ENCODE peak calls at places on chromosomes 1 and 21, in seven cellular contexts. B is GM23338, M is SK-N-SH, Y is HCT116, K is H1, J is HepG2, U is K562. F is an unnamed sample. For H3K4me1 and H3K79me2, the result is how much of the 10 kb centered on the place peaks cover.

GRCh38 chr21:42746240-42746592 is 92.8 kb downstream of the PDE9A start:
- DNase-seq in J (no peak), Y (no peak), U (no peak), M (no peak), B (no peak), K (no peak), F (no peak)

GRCh38 chr1:21956720-21957552 is 19.8 kb upstream of the HSPG2 start:
- DNase-seq in B (peak), Y (no peak), J (no peak), K (no peak), M (peak), U (peak), F (peak)

GRCh38 chr1:43983253-43983904 is 4.4 kb downstream of the B4GALT2 start:
- DNase-seq in B (no peak), Y (no peak), U (no peak), K (no peak), J (no peak), M (no peak), F (no peak)

GRCh38 chr1:209433649-209434031 is 149.9 kb upstream of the CAMK1G start:
- DNase-seq in M (no peak), U (no peak), J (no peak), B (no peak), Y (no peak), K (no peak), F (no peak)

GRCh38 chr21:34996304-34997081 is 52.6 kb downstream of the RUNX1 start:
- DNase-seq in K (no peak), Y (no peak), M (no peak), U (peak), J (no peak), B (no peak), F (no peak)

GRCh38 chr1:156661932-156662587 is 15.1 kb downstream of the NES start:
- DNase-seq in B (no peak), U (no peak), Y (no peak), K (no peak), M (no peak), J (peak), F (no peak)

GRCh38 chr1:223716302-223716862 is 4.0 kb downstream of the CAPN2 start:
- DNase-seq in B (no peak), J (no peak), M (peak), U (no peak), K (no peak), Y (no peak), F (no peak)

GRCh38 chr1:175701590-175701989 is 41.8 kb downstream of the TNR start:
- DNase-seq in U (no peak), B (peak), Y (no peak), K (peak), J (no peak), M (no peak), F (no peak)

GRCh38 chr1:173669491-173669941 is at the start of gene ANKRD45:
- DNase-seq in J (no peak), M (peak), Y (no peak), B (peak), U (no peak), K (peak), F (peak)

GRCh38 chr1:28010979-28011378 is 51.2 kb downstream of the XKR8 start:
- DNase-seq in J (peak), M (no peak), K (no peak), B (no peak), U (no peak), Y (no peak), F (no peak)

GRCh38 chr1:103517380-103518047 is 8.0 kb upstream of the RNPC3 start:
- DNase-seq in B (no peak), Y (no peak), J (no peak), M (no peak), U (no peak), K (no peak), F (no peak)

GRCh38 chr1:145985502-145986439 is 10.6 kb downstream of the TXNIP start:
- DNase-seq in U (no peak), M (no peak), K (no peak), B (peak), Y (peak), J (peak), F (peak)

GRCh38 chr1:221276911-221277310 is 397.7 kb downstream of the HLX start:
- DNase-seq in K (no peak), J (no peak), Y (no peak), B (no peak), M (no peak), U (no peak), F (no peak)

GRCh38 chr1:221741364-221741970 is 422 bp downstream of the DUSP10 start:
- DNase-seq in U (peak), M (peak), Y (no peak), J (no peak), B (peak), K (no peak), F (peak)

GRCh38 chr1:76330993-76331603 is 256.6 kb downstream of the ST6GALNAC3 start:
- DNase-seq in J (peak), M (peak), U (peak), K (peak), Y (peak), B (peak), F (peak)

GRCh38 chr1:232988572-232989040 is 38.2 kb downstream of the NTPCR start:
- DNase-seq in B (no peak), K (no peak), J (no peak), U (no peak), M (peak), Y (no peak), F (no peak)

GRCh38 chr1:234776875-234777849 is 167.2 kb upstream of the IRF2BP2 start:
- DNase-seq in U (peak), Y (no peak), B (no peak), J (no peak), M (no peak), K (no peak), F (peak)

GRCh38 chr1:225896937-225897549 is 8.1 kb upstream of the LEFTY1 start:
- DNase-seq in U (peak), B (no peak), J (peak), Y (peak), M (no peak), K (no peak), F (no peak)

GRCh38 chr1:6475381-6476133 is 9.6 kb upstream of the TNFRSF25 start:
- DNase-seq in Y (no peak), K (no peak), B (peak), M (peak), U (peak), J (no peak), F (no peak)

GRCh38 chr1:170707959-170708666 is 44.2 kb downstream of the PRRX1 start:
- DNase-seq in U (no peak), J (peak), B (no peak), M (no peak), Y (peak), K (no peak), F (peak)

GRCh38 chr1:50750021-50750619 is 209.9 kb downstream of the FAF1 start:
- DNase-seq in K (no peak), Y (peak), J (peak), B (peak), M (peak), U (peak), F (peak)

GRCh38 chr1:13513885-13514546 is at the start of gene LRRC38:
- DNase-seq in J (no peak), B (peak), K (no peak), Y (no peak), U (no peak), M (no peak), F (no peak)

GRCh38 chr1:52305417-52306226 is 60.4 kb downstream of the CC2D1B start:
- DNase-seq in B (no peak), K (no peak), U (no peak), J (peak), Y (no peak), M (no peak), F (no peak)

GRCh38 chr1:3914911-3915310 is 14.8 kb upstream of the C1orf174 start:
- DNase-seq in K (no peak), J (no peak), U (no peak), M (no peak), Y (no peak), B (no peak), F (no peak)

GRCh38 chr1:2374260-2375155 is 16.8 kb downstream of the MORN1 start:
- DNase-seq in U (no peak), K (no peak), Y (no peak), J (no peak), B (no peak), M (no peak), F (no peak)

GRCh38 chr1:73180661-73181540 is 898.6 kb upstream of the NEGR1 start:
- DNase-seq in J (no peak), M (no peak), U (no peak), Y (no peak), B (no peak), K (no peak), F (no peak)

DNA sequence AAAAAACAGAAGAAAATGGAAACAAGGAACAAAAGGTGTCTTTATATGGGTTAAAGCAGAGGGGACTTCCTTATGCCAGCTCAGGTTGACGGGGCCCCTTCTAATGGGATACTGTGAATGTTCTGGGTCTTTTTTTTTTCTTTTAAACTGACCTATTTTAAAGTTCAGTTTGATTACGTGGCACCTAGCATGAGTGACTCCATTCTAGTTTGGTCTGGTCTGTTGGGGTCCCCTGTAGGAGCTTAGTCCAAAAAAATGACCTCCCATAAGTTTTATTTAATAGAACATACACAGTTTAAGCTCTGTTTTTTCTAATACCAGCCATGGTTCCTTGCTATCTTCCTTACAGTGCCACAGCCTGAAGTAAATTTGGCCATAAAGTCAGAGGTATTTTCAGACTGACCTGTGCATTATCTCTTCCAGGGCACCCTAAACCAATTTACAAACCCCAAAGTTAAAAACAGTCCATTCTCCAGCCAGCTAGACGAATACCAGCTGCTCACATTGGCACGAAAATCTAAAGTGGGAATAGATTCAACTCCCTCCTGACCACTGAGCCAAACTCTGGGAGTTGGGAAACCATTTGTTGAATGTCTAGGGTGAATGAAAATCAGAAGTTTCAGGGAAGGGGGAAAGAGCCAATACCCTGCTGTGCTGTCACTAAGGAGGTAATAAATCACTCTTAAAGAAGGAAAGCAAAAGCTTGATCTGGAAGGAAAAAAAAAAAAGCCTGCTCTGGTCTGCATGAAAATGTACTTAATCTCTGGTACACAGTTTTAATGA is 42.4 kb downstream of the AKNAD1 start:
- DNase-seq in J (no peak), K (no peak), M (no peak), Y (no peak), B (no peak), U (no peak), F (no peak)
- TF ChIP-seq POLR2AphosphoS5 in J (no peak), K (no peak), M (no peak), Y (no peak), B (no peak), U (no peak), F (no peak)

GRCh38 chr1:167878372-167879160 is 35.4 kb downstream of the ADCY10 start:
- DNase-seq in B (peak), M (no peak), U (peak), K (no peak), Y (no peak), J (peak), F (no peak)

GRCh38 chr1:167882376-167882775 is 31.6 kb downstream of the ADCY10 start:
- DNase-seq in U (no peak), B (no peak), K (no peak), Y (no peak), M (no peak), J (no peak), F (no peak)

GRCh38 chr1:167881069-167881468 is 32.9 kb downstream of the ADCY10 start:
- DNase-seq in J (no peak), Y (no peak), M (no peak), K (no peak), B (no peak), U (no peak), F (no peak)

GRCh38 chr1:167881786-167882185 is 32.1 kb downstream of the ADCY10 start:
- DNase-seq in B (no peak), K (no peak), Y (no peak), M (no peak), U (no peak), J (peak), F (no peak)

GRCh38 chr1:167880570-167880969 is 33.4 kb downstream of the ADCY10 start:
- DNase-seq in M (no peak), Y (no peak), J (no peak), B (no peak), K (no peak), U (no peak), F (no peak)
- H3K4me1 ChIP-seq in M (under half), Y (under half), J (under half), B (under half), K (under half), U (under half), F (under half)

DNA sequence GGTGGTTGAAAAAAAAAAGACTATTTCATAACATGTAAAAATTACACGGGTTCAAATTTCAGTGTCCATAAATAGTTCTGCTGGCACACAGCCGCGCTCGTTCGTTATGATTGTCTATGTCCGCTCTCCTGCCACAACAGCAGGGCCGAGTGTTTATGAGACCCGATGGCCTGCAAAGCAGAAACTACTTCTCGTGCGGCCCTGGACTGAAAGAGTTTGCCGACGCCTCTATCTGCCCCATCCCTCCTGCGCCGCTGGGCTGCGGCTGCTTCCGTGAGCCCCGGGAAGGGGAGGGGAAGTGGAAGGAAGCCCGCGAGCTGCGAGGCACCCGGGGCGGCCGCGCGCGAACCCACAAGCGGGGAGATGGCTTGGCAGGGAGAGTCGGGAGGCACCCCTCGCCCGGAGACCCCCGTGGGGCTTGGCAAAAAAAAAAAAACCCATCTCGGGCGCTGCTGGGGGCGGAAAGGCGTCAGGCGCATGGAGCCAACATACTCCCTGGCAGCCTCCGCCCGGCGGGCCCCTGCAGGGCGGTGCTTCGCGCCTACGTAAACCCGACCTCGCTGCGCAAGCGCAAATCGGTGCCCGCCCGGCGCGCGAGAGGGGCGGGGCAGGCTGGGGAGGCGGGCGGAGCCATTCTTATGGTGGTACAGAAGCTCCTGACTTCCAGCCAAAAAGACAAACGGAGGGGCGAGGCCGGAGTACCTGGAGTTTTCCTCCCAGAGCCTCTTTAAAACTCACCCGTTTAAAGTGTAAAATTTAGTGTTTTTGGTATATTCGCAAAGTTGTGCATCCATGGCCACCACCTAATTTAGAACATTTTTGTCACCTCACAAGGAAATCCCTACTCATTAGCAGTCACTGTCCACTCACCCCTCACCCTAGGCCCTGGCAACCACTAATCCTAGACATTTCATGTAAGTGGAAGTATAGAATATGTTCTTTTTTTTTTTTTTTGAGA is 8.3 kb downstream of the SLC27A3 start:
- DNase-seq in U (peak), K (peak), Y (peak), J (peak), B (peak), M (peak), F (peak)
- H3K79me2 ChIP-seq in U (under half), K (under half), Y (under half), J (under half), B (under half), M (under half), F (under half)

GRCh38 chr1:45265244-45265643 is 58.8 kb upstream of the ZSWIM5 start:
- DNase-seq in K (no peak), B (no peak), U (no peak), Y (no peak), J (no peak), M (no peak), F (peak)

GRCh38 chr1:45263132-45263531 is 56.7 kb upstream of the ZSWIM5 start:
- DNase-seq in J (no peak), Y (no peak), M (no peak), B (no peak), K (no peak), U (no peak), F (peak)

DNA sequence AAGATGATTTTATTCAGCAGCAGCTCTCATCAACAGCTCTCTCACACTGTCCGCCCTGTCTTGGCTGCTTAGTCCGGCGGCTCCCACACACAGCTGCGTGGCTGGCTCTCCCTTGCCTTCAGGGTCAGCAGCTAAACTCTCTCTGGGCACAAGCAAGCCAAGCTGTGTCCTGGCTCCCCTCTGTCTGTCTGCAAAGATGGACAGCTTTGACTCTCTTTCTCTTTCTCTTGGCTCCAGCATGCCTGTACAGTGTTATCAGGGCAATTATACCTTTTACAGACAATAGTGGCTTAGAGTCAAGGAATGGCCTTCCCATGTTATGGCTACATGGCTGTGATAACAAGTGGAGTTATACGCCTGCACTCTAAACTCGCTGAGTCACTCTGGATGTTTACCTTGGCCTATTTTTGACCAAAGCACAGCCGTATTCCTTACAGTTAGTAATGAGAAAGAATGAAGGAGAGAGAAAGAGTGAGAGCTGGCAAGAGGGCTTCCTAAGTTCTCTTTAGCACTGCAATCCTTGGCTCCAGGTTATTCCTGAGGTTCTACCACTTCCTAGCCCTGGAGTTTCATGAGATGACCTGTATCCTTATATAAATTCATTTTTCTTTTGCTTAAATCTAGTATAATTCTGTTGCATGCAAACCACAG is 59.9 kb upstream of the ZSWIM5 start:
- DNase-seq in M (no peak), B (peak), J (peak), Y (no peak), U (peak), K (no peak), F (peak)
- TF ChIP-seq POLR2AphosphoS5 in M (no peak), B (no peak), J (peak), Y (no peak), U (no peak), K (no peak), F (peak)

DNA sequence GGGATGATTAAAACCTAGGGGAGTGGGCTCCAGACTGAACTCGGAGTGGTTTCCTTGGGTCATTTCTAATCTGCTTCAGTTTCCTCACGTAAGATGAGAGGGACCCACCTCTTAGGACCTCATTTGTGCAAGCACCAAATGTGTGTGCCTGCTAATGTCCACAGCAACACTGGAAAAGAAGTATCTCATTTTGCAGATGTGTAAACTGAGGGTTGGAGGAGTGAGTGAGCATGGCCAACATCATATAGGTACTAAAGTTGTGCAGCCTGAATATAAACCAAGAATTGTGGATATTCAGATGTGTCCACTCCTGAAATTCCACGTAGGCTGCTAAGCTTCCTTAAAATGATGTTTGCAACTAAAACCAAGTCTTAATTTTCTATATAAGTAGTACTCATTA is 51.7 kb downstream of the GADD45A start:
- DNase-seq in B (no peak), J (no peak), M (no peak), U (no peak), Y (no peak), K (no peak), F (no peak)
- H3K4me1 ChIP-seq in B (under half), J (half or more), M (under half), U (under half), Y (under half), K (under half), F (under half)

F was measured in endothelial cell of umbilical vein.